ENCODE peak calls at places on chromosomes 4 and X, in eight cellular contexts. S is ACHN; G is RPMI8226; J is DMS53; F is astrocyte of the hippocampus; U is effector memory CD8-positive, alpha-beta T cell; X is iPS-NIHi11; Q is D341Med. Y is an unnamed sample.

GRCh38 chr4:182133033-182133432 is 110.2 kb upstream of the TENM3 start:
- DNase-seq in S (no peak), G (no peak), J (no peak), F (no peak), U (no peak), X (no peak), Q (no peak), Y (no peak)

GRCh38 chr4:87644286-87644685 is 5.8 kb upstream of the DMP1 start:
- DNase-seq in S (no peak), G (no peak), J (peak), F (no peak), U (no peak), X (no peak), Q (no peak), Y (no peak)

GRCh38 chr4:32697281-32697814 is 1977.2 kb downstream of the PCDH7 start:
- DNase-seq in S (no peak), G (no peak), J (peak), F (no peak), U (no peak), X (no peak), Q (no peak), Y (no peak)

GRCh38 chr4:1171306-1172227 is 816 bp downstream of the SPON2 start:
- DNase-seq in S (no peak), G (no peak), J (peak), F (peak), U (peak), X (peak), Q (no peak), Y (no peak)

GRCh38 chr4:1495416-1496115 is 89.3 kb upstream of the NKX1-1 start:
- DNase-seq in S (no peak), G (no peak), J (no peak), F (no peak), U (no peak), X (peak), Q (peak), Y (no peak)

GRCh38 chr4:157052429-157053040 is 23.4 kb upstream of the GLRB start:
- DNase-seq in S (no peak), G (peak), J (no peak), F (peak), U (no peak), X (no peak), Q (no peak), Y (no peak)

GRCh38 chr4:86223472-86223871 is 136.4 kb downstream of the MAPK10 start:
- DNase-seq in S (peak), G (peak), J (peak), F (peak), U (no peak), X (peak), Q (peak), Y (peak)

GRCh38 chr4:11073621-11074051 is 355.1 kb downstream of the HS3ST1 start:
- DNase-seq in S (no peak), G (no peak), J (peak), F (peak), U (no peak), X (peak), Q (no peak), Y (no peak)

GRCh38 chr4:65789850-65790249 is 119.6 kb upstream of the EPHA5 start:
- DNase-seq in S (no peak), G (peak), J (no peak), F (peak), U (no peak), X (no peak), Q (no peak), Y (no peak)

GRCh38 chrX:23898412-23898959 is 9.3 kb downstream of the APOO start:
- DNase-seq in S (peak), G (no peak), J (no peak), F (peak), U (no peak), X (no peak), Q (no peak), Y (peak)

GRCh38 chr4:105276361-105276760 is 129.7 kb downstream of the TET2 start:
- DNase-seq in S (no peak), G (no peak), J (no peak), F (no peak), U (no peak), X (no peak), Q (no peak), Y (no peak)

GRCh38 chrX:70998402-70999027 is 67.6 kb upstream of the SLC7A3 start:
- DNase-seq in S (peak), G (peak), J (peak), F (peak), U (peak), X (no peak), Q (no peak), Y (peak)

GRCh38 chr4:47011189-47011518 is 17.8 kb upstream of the GABRA4 start:
- DNase-seq in S (no peak), G (no peak), J (peak), F (no peak), U (no peak), X (no peak), Q (no peak), Y (no peak)

GRCh38 chrX:103584606-103585005 is 709 bp upstream of the TCEAL4 start:
- DNase-seq in S (peak), G (no peak), J (peak), F (peak), U (no peak), X (no peak), Q (no peak), Y (no peak)

GRCh38 chr4:77310931-77311330 is 153.9 kb downstream of the CCNG2 start:
- DNase-seq in S (no peak), G (no peak), J (no peak), F (peak), U (no peak), X (no peak), Q (no peak), Y (no peak)